ENCODE peak calls at places on chromosomes 12 and 14, in eight cellular contexts. One of them, this sample, is unnamed.

GRCh38 chr14:81301813-81302212 is 81.1 kb upstream of the GTF2A1 start:
- DNase-seq in fibroblast of the aortic adventitia: no peak
- DNase-seq in BE2C: no peak
- DNase-seq in mucosa of descending colon: no peak
- DNase-seq in sigmoid colon: no peak
- DNase-seq in astrocyte: no peak
- DNase-seq in transverse colon: no peak
- DNase-seq in heart left ventricle: no peak
- DNase-seq in this sample: no peak

GRCh38 chr14:99028041-99028440 is 244.0 kb downstream of the BCL11B start:
- DNase-seq in heart left ventricle: no peak
- DNase-seq in BE2C: no peak
- DNase-seq in sigmoid colon: no peak
- DNase-seq in astrocyte: no peak
- DNase-seq in mucosa of descending colon: no peak
- DNase-seq in fibroblast of the aortic adventitia: no peak
- DNase-seq in transverse colon: no peak
- DNase-seq in this sample: no peak

GRCh38 chr12:27207626-27208413 is 36.3 kb upstream of the STK38L start:
- DNase-seq in fibroblast of the aortic adventitia: peak; percentile 32
- DNase-seq in transverse colon: no peak
- DNase-seq in mucosa of descending colon: no peak
- DNase-seq in heart left ventricle: no peak
- DNase-seq in sigmoid colon: no peak
- DNase-seq in astrocyte: peak; percentile 54
- DNase-seq in BE2C: no peak
- DNase-seq in this sample: peak; percentile 84

GRCh38 chr14:32413967-32414640 is 85.0 kb downstream of the AKAP6 start:
- DNase-seq in astrocyte: no peak
- DNase-seq in mucosa of descending colon: no peak
- DNase-seq in BE2C: no peak
- DNase-seq in fibroblast of the aortic adventitia: no peak
- DNase-seq in transverse colon: no peak
- DNase-seq in heart left ventricle: no peak
- DNase-seq in sigmoid colon: no peak
- DNase-seq in this sample: no peak

GRCh38 chr12:31491819-31492598 is 98.9 kb downstream of the DENND5B start:
- DNase-seq in transverse colon: no peak
- DNase-seq in astrocyte: peak; percentile 93
- DNase-seq in heart left ventricle: no peak
- DNase-seq in BE2C: no peak
- DNase-seq in mucosa of descending colon: no peak
- DNase-seq in fibroblast of the aortic adventitia: peak; percentile 85
- DNase-seq in sigmoid colon: no peak
- DNase-seq in this sample: no peak

GRCh38 chr12:106369624-106370346 is 12.2 kb downstream of the POLR3B start:
- DNase-seq in fibroblast of the aortic adventitia: peak; percentile 78
- DNase-seq in transverse colon: no peak
- DNase-seq in BE2C: no peak
- DNase-seq in astrocyte: peak; percentile 80
- DNase-seq in mucosa of descending colon: no peak
- DNase-seq in sigmoid colon: no peak
- DNase-seq in heart left ventricle: no peak
- DNase-seq in this sample: no peak

GRCh38 chr12:7602287-7602686 is 63.4 kb downstream of the APOBEC1 start:
- DNase-seq in sigmoid colon: no peak
- DNase-seq in fibroblast of the aortic adventitia: peak; percentile 15
- DNase-seq in mucosa of descending colon: no peak
- DNase-seq in heart left ventricle: no peak
- DNase-seq in transverse colon: no peak
- DNase-seq in astrocyte: no peak
- DNase-seq in BE2C: no peak
- DNase-seq in this sample: no peak

GRCh38 chr12:1666685-1667162 is 24.1 kb upstream of the ADIPOR2 start:
- DNase-seq in heart left ventricle: no peak
- DNase-seq in sigmoid colon: no peak
- DNase-seq in transverse colon: peak; percentile 43
- DNase-seq in fibroblast of the aortic adventitia: no peak
- DNase-seq in BE2C: no peak
- DNase-seq in astrocyte: no peak
- DNase-seq in mucosa of descending colon: no peak
- DNase-seq in this sample: no peak

GRCh38 chr14:89356927-89357326 is 60.1 kb downstream of the FOXN3 start:
- DNase-seq in mucosa of descending colon: no peak
- DNase-seq in transverse colon: no peak
- DNase-seq in heart left ventricle: no peak
- DNase-seq in fibroblast of the aortic adventitia: no peak
- DNase-seq in astrocyte: no peak
- DNase-seq in sigmoid colon: no peak
- DNase-seq in BE2C: no peak
- DNase-seq in this sample: no peak

GRCh38 chr14:90278199-90279175 is 22.1 kb downstream of the PSMC1 start:
- DNase-seq in fibroblast of the aortic adventitia: no peak
- DNase-seq in astrocyte: no peak
- DNase-seq in heart left ventricle: no peak
- DNase-seq in BE2C: no peak
- DNase-seq in mucosa of descending colon: no peak
- DNase-seq in sigmoid colon: no peak
- DNase-seq in transverse colon: no peak
- DNase-seq in this sample: no peak

GRCh38 chr14:64891173-64891838 is 11.6 kb upstream of the SPTB start:
- DNase-seq in BE2C: no peak
- DNase-seq in mucosa of descending colon: no peak
- DNase-seq in transverse colon: no peak
- DNase-seq in sigmoid colon: no peak
- DNase-seq in astrocyte: no peak
- DNase-seq in heart left ventricle: no peak
- DNase-seq in fibroblast of the aortic adventitia: no peak
- DNase-seq in this sample: no peak

GRCh38 chr14:91202234-91202974 is 42.1 kb downstream of the GPR68 start:
- DNase-seq in mucosa of descending colon: no peak
- DNase-seq in fibroblast of the aortic adventitia: peak; percentile 75
- DNase-seq in sigmoid colon: peak; percentile 68
- DNase-seq in astrocyte: peak; percentile 48
- DNase-seq in BE2C: no peak
- DNase-seq in heart left ventricle: peak; percentile 33
- DNase-seq in transverse colon: no peak
- DNase-seq in this sample: no peak

GRCh38 chr14:64266206-64266605 is 28.0 kb downstream of the ESR2 start:
- DNase-seq in heart left ventricle: no peak
- DNase-seq in mucosa of descending colon: no peak
- DNase-seq in astrocyte: no peak
- DNase-seq in transverse colon: no peak
- DNase-seq in BE2C: no peak
- DNase-seq in sigmoid colon: no peak
- DNase-seq in fibroblast of the aortic adventitia: peak; percentile 73
- DNase-seq in this sample: peak; percentile 3

GRCh38 chr14:58238252-58239247 is 6.1 kb upstream of the PSMA3 start:
- DNase-seq in fibroblast of the aortic adventitia: peak; percentile 72
- DNase-seq in astrocyte: peak; percentile 6
- DNase-seq in mucosa of descending colon: no peak
- DNase-seq in heart left ventricle: peak; percentile 29
- DNase-seq in transverse colon: no peak
- DNase-seq in sigmoid colon: no peak
- DNase-seq in BE2C: peak; percentile 18
- DNase-seq in this sample: no peak

GRCh38 chr14:54570651-54571415 is 3.9 kb downstream of the SAMD4A start:
- DNase-seq in BE2C: no peak
- DNase-seq in mucosa of descending colon: no peak
- DNase-seq in transverse colon: no peak
- DNase-seq in fibroblast of the aortic adventitia: peak; percentile 84
- DNase-seq in sigmoid colon: no peak
- DNase-seq in astrocyte: peak; percentile 88
- DNase-seq in heart left ventricle: no peak
- DNase-seq in this sample: no peak

GRCh38 chr12:114944736-114945135 is 260.8 kb upstream of the TBX3 start:
- DNase-seq in astrocyte: no peak
- DNase-seq in mucosa of descending colon: no peak
- DNase-seq in transverse colon: no peak
- DNase-seq in BE2C: no peak
- DNase-seq in fibroblast of the aortic adventitia: no peak
- DNase-seq in heart left ventricle: no peak
- DNase-seq in sigmoid colon: no peak
- DNase-seq in this sample: no peak

GRCh38 chr12:95336387-95337067 is 118.9 kb downstream of the VEZT start:
- DNase-seq in heart left ventricle: peak; percentile 73
- DNase-seq in mucosa of descending colon: no peak
- DNase-seq in astrocyte: peak; percentile 73
- DNase-seq in sigmoid colon: peak; percentile 89
- DNase-seq in fibroblast of the aortic adventitia: peak; percentile 90
- DNase-seq in transverse colon: peak; percentile 66
- DNase-seq in BE2C: peak; percentile 81
- DNase-seq in this sample: no peak

GRCh38 chr12:126747530-126748149 is 1519.3 kb upstream of the TMEM132C start:
- DNase-seq in sigmoid colon: no peak
- DNase-seq in heart left ventricle: peak; percentile 34
- DNase-seq in mucosa of descending colon: no peak
- DNase-seq in fibroblast of the aortic adventitia: peak; percentile 22
- DNase-seq in transverse colon: peak; percentile 39
- DNase-seq in astrocyte: peak; percentile 6
- DNase-seq in BE2C: no peak
- DNase-seq in this sample: no peak

GRCh38 chr12:132222096-132222807 is 78.0 kb downstream of the NOC4L start:
- DNase-seq in mucosa of descending colon: peak; percentile 57
- DNase-seq in fibroblast of the aortic adventitia: no peak
- DNase-seq in sigmoid colon: no peak
- DNase-seq in BE2C: peak; percentile 59
- DNase-seq in heart left ventricle: no peak
- DNase-seq in transverse colon: no peak
- DNase-seq in astrocyte: no peak
- DNase-seq in this sample: no peak

DNA sequence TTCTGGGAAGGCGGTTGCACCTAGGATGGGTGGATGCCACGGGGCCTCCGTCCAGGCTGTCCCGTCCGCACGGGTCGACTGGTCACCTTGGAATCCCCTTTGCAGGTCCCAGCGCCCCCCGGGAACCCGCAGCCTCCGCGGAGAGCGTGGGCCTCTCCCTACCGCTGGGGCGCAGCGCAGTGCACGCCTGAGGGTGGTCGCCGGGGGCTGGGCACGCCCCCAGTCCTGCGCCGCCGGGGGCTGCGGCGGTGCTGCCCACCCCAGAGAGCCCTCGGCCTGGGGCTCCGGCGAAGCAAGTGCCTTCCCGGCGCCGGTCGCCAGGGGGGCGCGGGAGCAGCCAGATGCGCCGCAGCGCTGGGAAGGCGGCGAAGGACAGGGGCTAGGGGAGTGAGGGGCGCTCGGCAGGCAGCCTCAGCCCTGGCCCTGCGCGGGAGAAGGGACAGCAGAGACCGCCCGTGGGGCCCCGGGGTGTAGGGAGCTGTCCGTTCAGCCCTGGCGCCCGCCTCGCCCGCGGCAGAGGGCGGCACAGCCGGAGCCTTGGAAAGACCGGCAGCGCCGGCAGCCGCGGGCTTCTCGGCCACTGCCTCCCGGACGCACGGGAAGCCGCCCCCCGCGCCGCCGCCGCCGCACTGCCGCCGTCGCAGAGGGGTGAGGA is 527 bp downstream of the ZDHHC22 start:
- DNase-seq in mucosa of descending colon: no peak
- DNase-seq in sigmoid colon: no peak
- DNase-seq in BE2C: peak; percentile 84
- DNase-seq in heart left ventricle: no peak
- DNase-seq in transverse colon: no peak
- DNase-seq in astrocyte: peak; percentile 23
- DNase-seq in fibroblast of the aortic adventitia: no peak
- DNase-seq in this sample: no peak
- TF ChIP-seq CTCF in mucosa of descending colon: no peak
- TF ChIP-seq CTCF in sigmoid colon: no peak
- TF ChIP-seq CTCF in BE2C: peak; percentile 40
- TF ChIP-seq CTCF in heart left ventricle: no peak
- TF ChIP-seq CTCF in transverse colon: peak; percentile 6
- TF ChIP-seq CTCF in astrocyte: no peak
- TF ChIP-seq CTCF in fibroblast of the aortic adventitia: peak; percentile 33
- TF ChIP-seq CTCF in this sample: peak; percentile 38

GRCh38 chr12:6469092-6469491 is 1.4 kb downstream of the VAMP1 start:
- DNase-seq in sigmoid colon: no peak
- DNase-seq in fibroblast of the aortic adventitia: no peak
- DNase-seq in mucosa of descending colon: no peak
- DNase-seq in transverse colon: no peak
- DNase-seq in BE2C: no peak
- DNase-seq in astrocyte: no peak
- DNase-seq in heart left ventricle: no peak
- DNase-seq in this sample: no peak
- H3K4me3 ChIP-seq in sigmoid colon: peak overlapping the region; percentile 81
- H3K4me3 ChIP-seq in fibroblast of the aortic adventitia: peak overlapping the region; percentile 79
- H3K4me3 ChIP-seq in mucosa of descending colon: no peak overlapping the region
- H3K4me3 ChIP-seq in transverse colon: no peak overlapping the region
- H3K4me3 ChIP-seq in BE2C: no peak overlapping the region
- H3K4me3 ChIP-seq in astrocyte: peak overlapping the region; percentile 83
- H3K4me3 ChIP-seq in heart left ventricle: no peak overlapping the region
- H3K4me3 ChIP-seq in this sample: peak overlapping the region; percentile 86

GRCh38 chr12:109888179-109889020 is 8.1 kb upstream of the GLTP start:
- DNase-seq in sigmoid colon: no peak
- DNase-seq in mucosa of descending colon: no peak
- DNase-seq in BE2C: no peak
- DNase-seq in heart left ventricle: no peak
- DNase-seq in fibroblast of the aortic adventitia: peak; percentile 95
- DNase-seq in transverse colon: no peak
- DNase-seq in astrocyte: peak; percentile 93
- DNase-seq in this sample: no peak
- TF ChIP-seq CTCF in sigmoid colon: no peak
- TF ChIP-seq CTCF in mucosa of descending colon: no peak
- TF ChIP-seq CTCF in BE2C: no peak
- TF ChIP-seq CTCF in heart left ventricle: no peak
- TF ChIP-seq CTCF in fibroblast of the aortic adventitia: peak; percentile 32
- TF ChIP-seq CTCF in transverse colon: no peak
- TF ChIP-seq CTCF in astrocyte: no peak
- TF ChIP-seq CTCF in this sample: no peak

DNA sequence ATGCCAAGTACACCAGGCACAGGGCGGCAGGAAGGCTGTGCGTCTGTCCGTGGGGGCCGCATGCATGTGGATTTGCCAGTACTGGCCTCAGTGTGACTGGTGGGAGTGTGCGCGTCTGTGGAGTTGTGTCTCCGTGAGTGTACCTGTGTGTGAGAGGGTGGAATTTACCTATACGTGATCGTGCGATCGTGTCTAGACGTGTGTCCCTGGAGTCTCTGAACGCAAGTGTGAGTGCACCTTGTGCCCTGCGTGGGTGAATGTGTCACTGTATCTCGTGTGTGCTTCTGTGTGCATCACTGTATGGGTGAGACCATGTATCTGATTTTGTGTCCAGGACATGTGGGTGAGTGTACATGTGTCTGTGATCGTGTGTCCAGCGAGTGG is 4.9 kb downstream of the LHX5 start:
- DNase-seq in sigmoid colon: no peak
- DNase-seq in transverse colon: no peak
- DNase-seq in astrocyte: no peak
- DNase-seq in BE2C: no peak
- DNase-seq in fibroblast of the aortic adventitia: no peak
- DNase-seq in mucosa of descending colon: no peak
- DNase-seq in heart left ventricle: no peak
- DNase-seq in this sample: no peak
- H3K4me3 ChIP-seq in sigmoid colon: no peak overlapping the region
- H3K4me3 ChIP-seq in transverse colon: no peak overlapping the region
- H3K4me3 ChIP-seq in astrocyte: no peak overlapping the region
- H3K4me3 ChIP-seq in BE2C: no peak overlapping the region
- H3K4me3 ChIP-seq in fibroblast of the aortic adventitia: no peak overlapping the region
- H3K4me3 ChIP-seq in mucosa of descending colon: no peak overlapping the region
- H3K4me3 ChIP-seq in heart left ventricle: peak overlapping the region; percentile 34
- H3K4me3 ChIP-seq in this sample: no peak overlapping the region